ENCODE peak calls at places on chromosome 5, in five cellular contexts. W is NCI-H1436 treated with DMSO at 0.1 percent for 48 hours, A is HEK293T, V is HuH-7, U is SJSA1. G is an unnamed sample.

GRCh38 chr5:95810305-95811125 is 12.0 kb downstream of the GLRX start:
- DNase-seq in V (no peak), A (no peak), W (no peak), U (no peak), G (no peak)

GRCh38 chr5:9619331-9620092 is 10.6 kb downstream of the TAS2R1 start:
- DNase-seq in U (no peak), A (no peak), W (no peak), V (no peak), G (no peak)

GRCh38 chr5:149618581-149619248 is 37.4 kb downstream of the ARHGEF37 start:
- DNase-seq in V (peak; percentile 67), U (peak; percentile 70), W (no peak), A (peak; percentile 76), G (peak; percentile 73)

GRCh38 chr5:129960831-129961230 is 56.6 kb downstream of the CHSY3 start:
- DNase-seq in U (no peak), A (no peak), V (no peak), W (no peak), G (no peak)

GRCh38 chr5:149268928-149269557 is 2.6 kb upstream of the AFAP1L1 start:
- DNase-seq in U (peak; percentile 45), W (peak; percentile 8), A (peak; percentile 60), V (peak; percentile 57), G (peak; percentile 65)

GRCh38 chr5:82165740-82166530 is 112.2 kb downstream of the RPS23 start:
- DNase-seq in V (peak; percentile 40), U (peak; percentile 55), A (peak; percentile 71), W (peak; percentile 87), G (peak; percentile 96)

GRCh38 chr5:139654875-139655491 is 6.8 kb downstream of the CXXC5 start:
- DNase-seq in A (no peak), V (no peak), U (peak; percentile 47), W (no peak), G (no peak)

GRCh38 chr5:91541696-91542095 is 158.6 kb upstream of the ARRDC3 start:
- DNase-seq in W (no peak), U (no peak), V (no peak), A (no peak), G (peak; percentile 58)

GRCh38 chr5:172793577-172794488 is 22.8 kb upstream of the DUSP1 start:
- DNase-seq in A (no peak), U (peak; percentile 66), W (no peak), V (no peak), G (peak; percentile 68)

GRCh38 chr5:88190106-88190834 is 78.4 kb downstream of the TMEM161B start:
- DNase-seq in W (no peak), U (no peak), V (no peak), A (no peak), G (no peak)

GRCh38 chr5:59174248-59174844 is 591.5 kb downstream of the RAB3C start:
- DNase-seq in W (peak; percentile 61), U (peak; percentile 49), A (peak; percentile 56), V (peak; percentile 18), G (peak; percentile 84)

GRCh38 chr5:148559461-148559860 is 94.9 kb downstream of the HTR4 start:
- DNase-seq in U (no peak), W (no peak), A (no peak), V (no peak), G (no peak)

GRCh38 chr5:12794476-12795332 is 890.5 kb upstream of the CTNND2 start:
- DNase-seq in A (no peak), W (no peak), U (no peak), V (no peak), G (no peak)

GRCh38 chr5:139696167-139696893 is 48.2 kb downstream of the CXXC5 start:
- DNase-seq in V (no peak), A (no peak), U (no peak), W (no peak), G (no peak)

GRCh38 chr5:3177338-3177737 is 418.3 kb upstream of the IRX1 start:
- DNase-seq in V (no peak), A (no peak), U (no peak), W (no peak), G (no peak)

GRCh38 chr5:112594060-112594850 is 143.4 kb upstream of the APC start:
- DNase-seq in A (no peak), V (no peak), W (no peak), U (no peak), G (peak; percentile 21)

GRCh38 chr5:67038817-67039603 is 157.6 kb downstream of the CD180 start:
- DNase-seq in V (no peak), A (no peak), W (no peak), U (no peak), G (peak; percentile 75)

GRCh38 chr5:150065346-150065745 is 21.0 kb downstream of the CSF1R start:
- DNase-seq in W (no peak), U (peak; percentile 77), V (no peak), A (no peak), G (peak; percentile 40)

GRCh38 chr5:18238321-18238720 is 604.1 kb downstream of the TAF11L14 start:
- DNase-seq in A (no peak), U (no peak), W (no peak), V (no peak), G (no peak)

GRCh38 chr5:93909356-93909755 is 168.0 kb upstream of the POU5F2 start:
- DNase-seq in W (no peak), V (no peak), U (no peak), A (no peak), G (no peak)

GRCh38 chr5:93995126-93995621 is 253.8 kb upstream of the POU5F2 start:
- DNase-seq in U (no peak), V (no peak), A (no peak), W (no peak), G (peak; percentile 13)

G was measured in renal cortical epithelial cell.